ENCODE peak calls at places on chromosomes 2 and 18, in five cellular contexts. B is HCT116, F is cardiac fibroblast, G is fibroblast of the aortic adventitia, Z is BJ. L is an unnamed sample.

GRCh38 chr2:12262681-12263436 is 453.9 kb upstream of the TRIB2 start:
- DNase-seq in G (peak), B (no peak), Z (no peak), F (peak), L (no peak)

GRCh38 chr2:30048636-30049175 is 98.1 kb upstream of the YPEL5 start:
- DNase-seq in F (no peak), B (no peak), Z (no peak), G (no peak), L (no peak)

GRCh38 chr2:114089636-114090325 is 199.9 kb downstream of the ACTR3 start:
- DNase-seq in Z (no peak), F (no peak), B (no peak), G (peak), L (no peak)

GRCh38 chr2:14516844-14517243 is 115.7 kb upstream of the LRATD1 start:
- DNase-seq in F (no peak), B (no peak), G (peak), Z (peak), L (peak)

GRCh38 chr2:208407667-208408066 is 1.1 kb downstream of the PTH2R start:
- DNase-seq in Z (no peak), F (peak), B (no peak), G (peak), L (no peak)

GRCh38 chr2:2328847-2329246 is 2.2 kb downstream of the MYT1L start:
- DNase-seq in Z (no peak), G (no peak), B (no peak), F (no peak), L (no peak)

GRCh38 chr2:148887349-148888002 is 12.4 kb downstream of the KIF5C start:
- DNase-seq in Z (no peak), F (no peak), G (no peak), B (no peak), L (no peak)

GRCh38 chr2:22850310-22850709 is 534.7 kb upstream of the KLHL29 start:
- DNase-seq in G (no peak), B (no peak), F (no peak), Z (no peak), L (no peak)

GRCh38 chr2:61763605-61764034 is 90.2 kb downstream of the FAM161A start:
- DNase-seq in G (peak), Z (peak), F (peak), B (peak), L (peak)

GRCh38 chr2:221518201-221518936 is 53.7 kb downstream of the EPHA4 start:
- DNase-seq in F (peak), B (no peak), Z (no peak), G (peak), L (no peak)

GRCh38 chr18:36496022-36496421 is 198.5 kb downstream of the FHOD3 start:
- DNase-seq in B (no peak), Z (no peak), F (peak), G (peak), L (no peak)

GRCh38 chr18:75408554-75409506 is 18.7 kb downstream of the SMIM21 start:
- DNase-seq in F (peak), Z (peak), B (peak), G (peak), L (peak)

GRCh38 chr2:60556998-60557955 is 3.8 kb upstream of the BCL11A start:
- DNase-seq in F (no peak), B (no peak), G (no peak), Z (no peak), L (no peak)

DNA sequence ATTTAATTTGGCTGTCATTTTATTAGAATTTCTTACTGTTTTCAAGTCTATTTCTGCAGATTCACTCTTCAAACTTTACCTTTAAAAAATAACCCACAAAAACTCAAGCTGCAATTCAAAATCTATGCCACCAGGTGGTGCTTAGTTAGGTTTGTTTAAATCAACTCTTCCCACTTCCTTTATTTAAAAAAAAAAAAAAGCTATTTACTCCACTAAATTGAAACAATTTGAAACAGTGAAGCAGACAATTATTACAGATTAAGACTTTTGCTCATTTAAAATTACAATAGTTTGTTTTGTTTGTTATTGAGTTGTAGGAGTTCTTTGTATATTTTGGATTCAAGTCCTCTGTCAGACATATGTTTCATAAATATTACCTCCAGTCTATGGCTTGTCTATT is 300.0 kb downstream of the PDE11A start:
- DNase-seq in G (peak), F (peak), Z (no peak), B (peak), L (no peak)
- TF ChIP-seq CTCF in G (peak), F (peak), Z (peak), B (peak), L (peak)

GRCh38 chr2:231188506-231189170 is 9.8 kb upstream of the ARMC9 start:
- DNase-seq in F (no peak), G (no peak), Z (no peak), B (no peak), L (no peak)

GRCh38 chr2:231189571-231190495 is 8.6 kb upstream of the ARMC9 start:
- DNase-seq in B (no peak), Z (no peak), F (peak), G (peak), L (no peak)

GRCh38 chr2:231191896-231192872 is 6.2 kb upstream of the ARMC9 start:
- DNase-seq in B (no peak), Z (no peak), G (peak), F (peak), L (peak)

GRCh38 chr2:231189171-231189530 is 9.3 kb upstream of the ARMC9 start:
- DNase-seq in Z (no peak), G (no peak), F (no peak), B (no peak), L (no peak)

GRCh38 chr2:231190531-231191197 is 7.8 kb upstream of the ARMC9 start:
- DNase-seq in G (peak), B (no peak), Z (no peak), F (peak), L (no peak)
- H3K4me3 ChIP-seq in G (peak), B (no peak), Z (no peak), F (no peak), L (no peak)

GRCh38 chr2:47134386-47135090 is 20.6 kb downstream of the STPG4 start:
- DNase-seq in B (no peak), Z (no peak), F (no peak), G (no peak), L (no peak)

GRCh38 chr2:47128705-47129104 is 26.4 kb downstream of the STPG4 start:
- DNase-seq in G (no peak), Z (no peak), F (no peak), B (no peak), L (no peak)

GRCh38 chr2:47127862-47128543 is 27.1 kb downstream of the STPG4 start:
- DNase-seq in G (no peak), F (no peak), Z (no peak), B (no peak), L (no peak)

GRCh38 chr2:47129191-47129711 is 25.9 kb downstream of the STPG4 start:
- DNase-seq in G (no peak), Z (no peak), B (no peak), F (no peak), L (no peak)

DNA sequence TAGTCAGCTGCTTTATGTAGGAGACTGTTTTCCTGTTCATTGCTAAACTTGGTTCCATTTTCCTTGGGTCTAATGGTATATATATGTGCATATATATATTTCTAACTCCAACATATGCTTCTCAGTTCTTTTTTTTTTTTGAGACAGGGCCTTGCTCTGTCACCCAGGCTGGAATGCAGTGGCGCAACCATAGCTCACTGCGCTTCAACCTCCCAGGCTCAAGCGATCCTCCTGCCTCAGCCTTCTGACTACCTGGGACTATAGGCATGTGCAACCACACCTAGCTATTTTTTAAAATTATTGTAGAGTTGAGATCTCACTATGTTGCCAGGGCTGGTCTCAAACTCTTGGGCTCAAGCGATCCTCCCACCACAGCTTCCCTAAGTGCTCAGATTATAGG is 22.1 kb downstream of the STPG4 start:
- DNase-seq in G (no peak), F (no peak), B (no peak), Z (no peak), L (no peak)
- TF ChIP-seq CTCF in G (no peak), F (no peak), B (no peak), Z (no peak), L (no peak)

GRCh38 chr2:162661618-162662017 is 176.9 kb downstream of the KCNH7 start:
- DNase-seq in G (no peak), F (no peak), Z (no peak), B (no peak), L (no peak)

DNA sequence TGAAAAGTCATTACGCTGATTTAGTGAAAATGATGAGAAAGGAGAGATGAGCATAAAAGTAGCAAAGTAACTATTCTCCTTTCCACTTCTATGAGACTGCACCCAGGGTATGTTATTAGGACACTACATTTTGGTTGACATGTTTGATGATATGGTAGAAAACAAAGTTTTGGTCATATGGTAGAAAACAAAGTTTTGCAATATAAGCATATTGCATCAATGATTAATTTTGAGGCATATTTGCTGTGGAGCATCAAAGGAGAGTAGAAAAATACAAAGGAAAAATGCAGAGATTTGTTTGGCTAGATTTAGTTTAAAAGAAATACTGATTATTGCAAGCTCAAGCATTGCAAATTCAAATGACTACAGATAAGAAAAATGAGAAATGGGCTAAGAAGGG is 182.1 kb downstream of the KCNH7 start:
- DNase-seq in F (no peak), G (no peak), B (no peak), Z (no peak), L (no peak)
- H3K4me3 ChIP-seq in F (no peak), G (no peak), B (no peak), Z (no peak), L (no peak)

DNA sequence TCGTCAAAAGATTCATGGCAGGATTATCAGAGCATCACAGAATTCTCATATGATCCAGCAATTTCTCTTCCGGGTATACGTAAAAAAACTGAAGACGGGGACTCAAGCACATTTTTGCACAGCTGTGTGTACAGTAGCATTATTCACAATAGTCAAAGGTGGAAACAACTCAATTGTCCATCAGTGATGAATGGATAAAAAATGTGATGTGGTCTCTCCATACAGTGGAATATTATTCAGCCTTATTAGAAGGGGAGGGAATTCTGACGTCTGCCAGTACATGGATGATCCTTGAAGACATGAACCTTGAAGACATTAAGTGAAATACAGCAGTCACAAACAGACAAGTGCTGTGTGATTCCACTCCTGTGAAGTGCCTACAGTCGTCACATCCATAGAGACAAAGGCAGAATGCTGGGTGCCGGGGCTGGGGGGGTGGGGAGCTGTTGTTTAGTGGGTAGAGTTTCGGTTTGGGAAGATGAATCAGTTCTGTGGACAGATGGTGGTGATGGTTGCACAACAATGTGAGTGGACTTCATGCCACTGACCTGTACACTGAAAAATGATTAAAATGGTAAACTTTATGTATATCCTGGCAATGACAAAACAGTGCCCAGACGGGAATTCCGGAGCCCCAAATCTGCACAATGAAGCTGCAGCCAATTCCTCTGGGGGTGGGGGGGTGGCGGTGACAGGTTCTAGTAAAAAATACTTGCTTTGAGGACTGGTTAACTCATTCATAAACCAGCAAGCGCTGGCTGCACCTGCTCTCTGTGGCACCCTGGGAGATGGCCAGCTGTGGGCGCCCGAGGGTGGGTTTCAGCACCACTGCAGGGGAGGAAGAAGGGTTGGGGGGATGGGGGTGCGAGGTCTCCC is 82.0 kb upstream of the HPCAL1 start:
- DNase-seq in G (peak), F (peak), B (no peak), Z (peak), L (no peak)
- TF ChIP-seq CTCF in G (no peak), F (no peak), B (no peak), Z (no peak), L (no peak)

GRCh38 chr2:45938649-45939511 is 287.4 kb downstream of the PRKCE start:
- DNase-seq in B (peak), Z (peak), F (peak), G (peak), L (peak)
- H3K4me3 ChIP-seq in B (peak), Z (no peak), F (no peak), G (peak), L (no peak)

GRCh38 chr2:113050921-113051895 is 1.5 kb downstream of the IL36B start:
- DNase-seq in F (no peak), G (no peak), B (no peak), Z (no peak), L (no peak)
- TF ChIP-seq CTCF in F (no peak), G (no peak), B (peak), Z (no peak), L (no peak)

DNA sequence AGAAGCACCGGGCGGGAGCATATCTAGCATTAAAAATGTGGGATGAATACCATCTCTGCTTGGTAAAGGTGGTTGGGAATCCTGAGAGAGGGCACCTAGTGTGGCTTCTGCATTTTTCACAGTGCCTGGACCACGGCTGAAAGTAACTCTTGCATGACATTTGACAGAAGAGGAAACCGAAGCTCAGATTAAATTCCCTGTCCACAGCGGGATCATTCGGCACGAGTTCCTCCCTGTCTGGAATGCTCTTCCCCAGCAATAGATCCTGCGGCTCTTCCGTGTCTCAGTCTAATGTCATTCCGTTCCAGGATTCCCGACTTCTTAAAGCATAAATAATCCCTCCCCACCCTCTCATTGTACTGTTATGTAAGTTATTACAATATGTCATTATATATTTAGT is 905 bp upstream of the RPS7 start:
- DNase-seq in B (no peak), Z (no peak), G (no peak), F (no peak), L (no peak)
- H3K4me3 ChIP-seq in B (peak), Z (no peak), G (no peak), F (no peak), L (peak)

GRCh38 chr2:185279999-185280398 is 458.6 kb upstream of the FSIP2 start:
- DNase-seq in Z (no peak), F (peak), G (peak), B (no peak), L (no peak)
- TF ChIP-seq CTCF in Z (no peak), F (peak), G (peak), B (peak), L (no peak)

L was measured in HFF-Myc.